ENCODE peak calls at places on chromosomes 12 and 14, in eight cellular contexts. S is neural progenitor cell, L is ovary, B is stomach, O is MM.1S, Q is astrocyte, A is upper lobe of right lung, F is esophagus squamous epithelium. D is an unnamed sample. For H3K4me1 and H3K27me3, the result is how much of the 10 kb centered on the place peaks cover.

GRCh38 chr12:54388214-54389138 is 3.9 kb upstream of the ZNF385A start:
- DNase-seq in B (no peak), F (no peak), S (no peak), Q (no peak), O (no peak), A (no peak), L (no peak), D (no peak)

GRCh38 chr14:89720741-89721315 is 233.7 kb downstream of the EFCAB11 start:
- DNase-seq in Q (no peak), B (peak), F (no peak), O (peak), L (no peak), A (peak), S (no peak), D (peak)

GRCh38 chr12:112848338-112848715 is 56.8 kb downstream of the RPH3A start:
- DNase-seq in F (no peak), B (no peak), Q (no peak), A (no peak), L (no peak), O (no peak), S (no peak), D (no peak)

GRCh38 chr14:70701610-70702009 is 59.9 kb downstream of the TTC9 start:
- DNase-seq in A (no peak), S (no peak), O (no peak), L (no peak), Q (no peak), F (no peak), B (no peak), D (no peak)

GRCh38 chr14:69464379-69464778 is 20.1 kb upstream of the PLEKHD1 start:
- DNase-seq in B (no peak), F (no peak), O (no peak), S (no peak), L (no peak), A (no peak), Q (peak), D (no peak)

GRCh38 chr14:30521899-30522736 is 36.8 kb upstream of the G2E3 start:
- DNase-seq in A (no peak), L (no peak), O (peak), B (no peak), S (peak), Q (peak), F (no peak), D (peak)

GRCh38 chr14:103186241-103186835 is 63.1 kb downstream of the TNFAIP2 start:
- DNase-seq in O (no peak), S (peak), B (no peak), Q (no peak), F (no peak), L (no peak), A (peak), D (no peak)

GRCh38 chr12:42094277-42094676 is 50.4 kb downstream of the GXYLT1 start:
- DNase-seq in L (no peak), S (no peak), Q (peak), O (no peak), A (no peak), B (no peak), F (no peak), D (no peak)

GRCh38 chr12:71686658-71687025 is 760 bp downstream of the TMEM19 start:
- DNase-seq in S (no peak), O (no peak), L (no peak), Q (no peak), F (no peak), B (no peak), A (no peak), D (no peak)

GRCh38 chr12:75345531-75345930 is 11.1 kb downstream of the GLIPR1L1 start:
- DNase-seq in O (no peak), S (no peak), Q (no peak), L (no peak), A (no peak), F (no peak), B (no peak), D (no peak)

GRCh38 chr12:60863421-60863820 is 1267.6 kb downstream of the SLC16A7 start:
- DNase-seq in B (no peak), O (no peak), L (no peak), A (no peak), S (no peak), F (no peak), Q (no peak), D (no peak)

GRCh38 chr12:123233505-123234299 is 466 bp downstream of the MTRFR start:
- DNase-seq in O (no peak), B (no peak), S (peak), L (peak), A (no peak), F (no peak), Q (no peak), D (no peak)

GRCh38 chr12:106214576-106214975 is 33.2 kb downstream of the CKAP4 start:
- DNase-seq in Q (no peak), A (no peak), L (no peak), B (no peak), S (no peak), F (no peak), O (no peak), D (no peak)

GRCh38 chr12:106840217-106840616 is 65.7 kb downstream of the RIC8B start:
- DNase-seq in L (no peak), B (no peak), O (no peak), S (peak), Q (peak), F (no peak), A (no peak), D (no peak)

GRCh38 chr14:104588066-104588857 is 8.7 kb downstream of the C14orf180 start:
- DNase-seq in L (no peak), S (no peak), Q (no peak), F (no peak), O (no peak), B (peak), A (no peak), D (no peak)

GRCh38 chr14:69320581-69321365 is 60.8 kb downstream of the GALNT16 start:
- DNase-seq in S (no peak), Q (no peak), L (peak), A (peak), O (no peak), B (no peak), F (no peak), D (no peak)

GRCh38 chr12:39047539-39048078 is 142.2 kb upstream of the CPNE8 start:
- DNase-seq in A (no peak), Q (no peak), F (no peak), S (no peak), L (no peak), O (no peak), B (no peak), D (no peak)

GRCh38 chr14:48690349-48690748 is 895.8 kb downstream of the RPS29 start:
- DNase-seq in A (no peak), S (peak), F (no peak), O (no peak), B (no peak), L (no peak), Q (no peak), D (no peak)

DNA sequence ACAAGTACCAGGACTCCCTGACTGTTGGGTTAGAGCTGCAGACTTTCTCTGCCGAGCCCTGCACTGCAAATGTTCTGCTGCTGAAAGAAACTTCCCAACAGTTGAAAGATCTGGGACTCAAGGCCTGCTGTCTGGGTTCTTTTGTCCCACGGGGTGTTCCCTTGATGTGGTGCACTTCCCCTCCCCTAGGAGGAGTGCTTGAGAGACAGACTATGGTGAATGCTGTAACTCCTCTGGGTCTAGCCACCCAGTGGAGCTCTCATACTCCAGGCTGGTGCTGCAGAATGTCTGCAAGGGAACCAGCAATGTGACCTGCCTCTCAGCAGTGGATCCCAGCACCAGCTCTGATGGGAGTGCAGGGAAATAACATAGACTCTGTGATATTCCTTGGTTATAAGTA is 129.2 kb upstream of the SLCO1B1 start:
- DNase-seq in Q (no peak), O (no peak), L (no peak), S (no peak), F (no peak), B (no peak), A (no peak), D (no peak)
- H3K4me1 ChIP-seq in Q (under half), O (under half), L (under half), S (under half), F (under half), B (under half), A (under half), D (under half)

GRCh38 chr12:91746976-91747375 is 398.7 kb downstream of the BTG1 start:
- DNase-seq in Q (no peak), L (no peak), A (no peak), F (no peak), O (no peak), S (no peak), B (no peak), D (no peak)
- H3K27me3 ChIP-seq in Q (under half), L (under half), A (under half), F (under half), O (under half), S (under half), B (under half), D (under half)

GRCh38 chr14:56797569-56798446 is 12.5 kb downstream of the OTX2 start:
- DNase-seq in L (no peak), Q (no peak), B (no peak), S (peak), A (no peak), O (no peak), F (no peak), D (no peak)

GRCh38 chr14:56797003-56797568 is 13.2 kb downstream of the OTX2 start:
- DNase-seq in S (no peak), F (no peak), O (no peak), B (no peak), A (no peak), Q (no peak), L (no peak), D (no peak)

GRCh38 chr14:56799327-56799645 is 11.0 kb downstream of the OTX2 start:
- DNase-seq in A (no peak), L (no peak), S (no peak), B (no peak), O (no peak), F (no peak), Q (no peak), D (no peak)

GRCh38 chr14:56796259-56796658 is 14.0 kb downstream of the OTX2 start:
- DNase-seq in L (no peak), A (no peak), O (no peak), S (peak), B (no peak), F (no peak), Q (no peak), D (no peak)

GRCh38 chr14:56798447-56799326 is 11.6 kb downstream of the OTX2 start:
- DNase-seq in F (no peak), Q (no peak), B (no peak), A (no peak), L (no peak), O (no peak), S (peak), D (no peak)
- H3K4me1 ChIP-seq in F (under half), Q (under half), B (under half), A (under half), L (under half), O (under half), S (half or more), D (under half)

DNA sequence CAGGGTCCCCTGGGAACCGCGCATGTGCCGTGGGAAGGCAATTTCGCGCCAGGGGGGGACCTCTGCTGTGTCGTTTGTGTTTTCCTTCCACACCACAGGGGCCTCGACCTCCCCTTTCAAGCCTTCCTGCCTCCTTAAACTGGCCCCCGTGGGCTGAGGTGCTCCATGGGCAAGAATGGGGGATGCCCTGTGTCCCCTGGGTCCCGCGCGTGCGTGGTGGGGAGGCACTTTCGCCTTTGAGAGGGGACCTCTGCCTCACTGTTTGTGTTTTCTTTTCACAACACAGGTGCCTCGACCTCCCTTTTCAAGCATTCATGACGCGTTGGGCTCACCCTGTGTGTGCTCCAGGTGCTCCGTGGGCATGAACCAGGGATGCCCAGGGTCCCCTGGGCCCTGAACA is 348.8 kb downstream of the ALG10 start:
- DNase-seq in B (no peak), A (no peak), O (no peak), F (no peak), S (no peak), L (no peak), Q (no peak), D (no peak)
- H3K27me3 ChIP-seq in B (under half), A (under half), O (under half), F (under half), S (under half), L (under half), Q (under half), D (under half)

DNA sequence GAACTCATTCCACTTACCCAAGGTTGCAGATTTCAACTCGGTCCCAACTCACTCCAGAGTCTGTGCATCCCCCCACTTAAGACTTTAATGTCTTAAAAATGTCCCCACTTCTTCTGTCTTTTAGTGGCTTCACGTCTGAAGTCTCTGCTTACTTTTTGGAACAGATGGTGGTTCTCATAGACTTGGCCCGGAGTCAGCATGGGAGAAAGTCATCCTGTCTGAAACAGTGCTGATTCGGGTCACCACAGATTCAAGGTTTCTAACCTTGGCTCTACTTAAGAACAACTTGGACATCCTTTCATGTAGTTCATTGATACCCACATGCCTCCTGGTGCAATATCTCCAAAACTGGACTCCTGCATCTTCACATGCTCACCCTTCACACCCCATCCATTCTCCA is 26.0 kb downstream of the CHST11 start:
- DNase-seq in O (peak), F (no peak), Q (no peak), S (no peak), B (no peak), L (no peak), A (no peak), D (no peak)
- H3K4me1 ChIP-seq in O (under half), F (under half), Q (under half), S (under half), B (under half), L (under half), A (under half), D (half or more)

GRCh38 chr12:91663331-91663998 is 480.8 kb upstream of the DCN start:
- DNase-seq in A (no peak), O (no peak), L (no peak), Q (no peak), S (no peak), F (no peak), B (no peak), D (no peak)
- H3K27me3 ChIP-seq in A (under half), O (under half), L (under half), Q (under half), S (under half), F (under half), B (under half), D (under half)

GRCh38 chr12:27014085-27014858 is at the start of gene TM7SF3:
- DNase-seq in A (peak), Q (peak), B (peak), S (peak), L (peak), O (peak), F (peak), D (peak)
- H3K4me1 ChIP-seq in A (under half), Q (under half), B (half or more), S (under half), L (under half), O (under half), F (half or more), D (under half)

GRCh38 chr12:10721654-10722501 is 1.2 kb downstream of the YBX3 start:
- DNase-seq in S (peak), A (peak), O (peak), L (peak), Q (peak), F (peak), B (peak), D (peak)
- H3K27me3 ChIP-seq in S (under half), A (under half), O (under half), L (under half), Q (under half), F (under half), B (under half), D (under half)